ENCODE peak calls at places on chromosomes 13 and 19, in five cellular contexts. One of them, this sample, is unnamed.

GRCh38 chr19:42323852-42324654 is 1.4 kb upstream of the MEGF8 start:
- DNase-seq in transverse colon: peak
- DNase-seq in HT1080: no peak
- DNase-seq in BJ: no peak
- DNase-seq in amniotic epithelial cell: no peak
- DNase-seq in this sample: no peak

GRCh38 chr19:34474233-34474989 is 7.1 kb upstream of the WTIP start:
- DNase-seq in amniotic epithelial cell: no peak
- DNase-seq in BJ: no peak
- DNase-seq in transverse colon: no peak
- DNase-seq in HT1080: no peak
- DNase-seq in this sample: no peak

GRCh38 chr19:14467816-14468215 is 7.3 kb downstream of the PTGER1 start:
- DNase-seq in BJ: no peak
- DNase-seq in amniotic epithelial cell: no peak
- DNase-seq in HT1080: no peak
- DNase-seq in transverse colon: no peak
- DNase-seq in this sample: no peak

GRCh38 chr19:43697295-43697694 is 18.6 kb upstream of the IRGC start:
- DNase-seq in amniotic epithelial cell: no peak
- DNase-seq in BJ: no peak
- DNase-seq in transverse colon: no peak
- DNase-seq in HT1080: no peak
- DNase-seq in this sample: no peak

GRCh38 chr13:58712191-58712590 is 1080.6 kb downstream of the PCDH17 start:
- DNase-seq in transverse colon: no peak
- DNase-seq in HT1080: peak
- DNase-seq in amniotic epithelial cell: peak
- DNase-seq in BJ: no peak
- DNase-seq in this sample: no peak

GRCh38 chr19:35377656-35378055 is 6.8 kb downstream of the GPR42 start:
- DNase-seq in transverse colon: no peak
- DNase-seq in amniotic epithelial cell: no peak
- DNase-seq in BJ: no peak
- DNase-seq in HT1080: no peak
- DNase-seq in this sample: no peak

GRCh38 chr13:51831519-51831918 is 13.5 kb downstream of the TMEM272 start:
- DNase-seq in HT1080: no peak
- DNase-seq in transverse colon: no peak
- DNase-seq in BJ: no peak
- DNase-seq in amniotic epithelial cell: no peak
- DNase-seq in this sample: no peak

GRCh38 chr13:113654175-113654560 is 3.8 kb downstream of the ATP4B start:
- DNase-seq in transverse colon: no peak
- DNase-seq in HT1080: no peak
- DNase-seq in amniotic epithelial cell: no peak
- DNase-seq in BJ: no peak
- DNase-seq in this sample: no peak

GRCh38 chr19:31066385-31066784 is 282.9 kb downstream of the TSHZ3 start:
- DNase-seq in HT1080: peak
- DNase-seq in transverse colon: no peak
- DNase-seq in BJ: peak
- DNase-seq in amniotic epithelial cell: peak
- DNase-seq in this sample: peak

GRCh38 chr19:35083678-35084077 is 31.9 kb upstream of the FXYD3 start:
- DNase-seq in transverse colon: no peak
- DNase-seq in amniotic epithelial cell: no peak
- DNase-seq in BJ: no peak
- DNase-seq in HT1080: no peak
- DNase-seq in this sample: no peak

GRCh38 chr13:92158335-92158734 is 759.9 kb downstream of the GPC5 start:
- DNase-seq in BJ: no peak
- DNase-seq in amniotic epithelial cell: peak
- DNase-seq in transverse colon: no peak
- DNase-seq in HT1080: peak
- DNase-seq in this sample: peak

GRCh38 chr13:102978168-102978567 is 88.0 kb downstream of the SLC10A2 start:
- DNase-seq in BJ: peak
- DNase-seq in amniotic epithelial cell: no peak
- DNase-seq in HT1080: peak
- DNase-seq in transverse colon: no peak
- DNase-seq in this sample: peak

GRCh38 chr19:58581227-58582141 is 8.3 kb upstream of the MZF1 start:
- DNase-seq in BJ: peak
- DNase-seq in amniotic epithelial cell: peak
- DNase-seq in HT1080: peak
- DNase-seq in transverse colon: peak
- DNase-seq in this sample: peak